ENCODE peak calls at places on chromosomes 5 and 9, in ten cellular contexts. One of them, this sample, is unnamed.
A peak's percentile ranks its signal among the peaks of the same experiment; 100 is the strongest.

GRCh38 chr9:91071185-91071990 is 269.8 kb downstream of the SYK start:
- DNase-seq in Peyer's patch: no peak
- DNase-seq in WTC11: no peak
- DNase-seq in epithelial cell of esophagus: peak; percentile 95
- DNase-seq in lower leg skin: no peak
- DNase-seq in fibroblast of lung: peak; percentile 94
- DNase-seq in retinal pigment epithelial cell: no peak
- DNase-seq in nephron progenitor cell: no peak
- DNase-seq in Panc1: no peak
- DNase-seq in cardiac fibroblast: peak; percentile 91
- DNase-seq in this sample: no peak

GRCh38 chr5:172801184-172801671 is 30.2 kb upstream of the DUSP1 start:
- DNase-seq in Peyer's patch: no peak
- DNase-seq in WTC11: no peak
- DNase-seq in epithelial cell of esophagus: peak; percentile 97
- DNase-seq in lower leg skin: no peak
- DNase-seq in fibroblast of lung: peak; percentile 91
- DNase-seq in retinal pigment epithelial cell: no peak
- DNase-seq in nephron progenitor cell: no peak
- DNase-seq in Panc1: peak; percentile 70
- DNase-seq in cardiac fibroblast: peak; percentile 98
- DNase-seq in this sample: no peak

GRCh38 chr9:100129772-100130171 is 30.7 kb downstream of the INVS start:
- DNase-seq in Peyer's patch: no peak
- DNase-seq in WTC11: no peak
- DNase-seq in epithelial cell of esophagus: no peak
- DNase-seq in lower leg skin: no peak
- DNase-seq in fibroblast of lung: no peak
- DNase-seq in retinal pigment epithelial cell: no peak
- DNase-seq in nephron progenitor cell: no peak
- DNase-seq in Panc1: no peak
- DNase-seq in cardiac fibroblast: no peak
- DNase-seq in this sample: no peak

GRCh38 chr9:27460225-27461023 is 63.7 kb upstream of the IFNK start:
- DNase-seq in Peyer's patch: peak; percentile 60
- DNase-seq in WTC11: no peak
- DNase-seq in epithelial cell of esophagus: peak; percentile 75
- DNase-seq in lower leg skin: no peak
- DNase-seq in fibroblast of lung: no peak
- DNase-seq in retinal pigment epithelial cell: no peak
- DNase-seq in nephron progenitor cell: no peak
- DNase-seq in Panc1: no peak
- DNase-seq in cardiac fibroblast: peak; percentile 22
- DNase-seq in this sample: no peak

GRCh38 chr5:176739461-176740051 is 70.8 kb upstream of the UNC5A start:
- DNase-seq in Peyer's patch: no peak
- DNase-seq in WTC11: no peak
- DNase-seq in epithelial cell of esophagus: no peak
- DNase-seq in lower leg skin: no peak
- DNase-seq in fibroblast of lung: no peak
- DNase-seq in retinal pigment epithelial cell: no peak
- DNase-seq in nephron progenitor cell: no peak
- DNase-seq in Panc1: no peak
- DNase-seq in cardiac fibroblast: no peak
- DNase-seq in this sample: no peak

GRCh38 chr5:172881691-172882370 is 47.8 kb downstream of the ERGIC1 start:
- DNase-seq in Peyer's patch: no peak
- DNase-seq in WTC11: no peak
- DNase-seq in epithelial cell of esophagus: no peak
- DNase-seq in lower leg skin: no peak
- DNase-seq in fibroblast of lung: peak; percentile 64
- DNase-seq in retinal pigment epithelial cell: peak; percentile 75
- DNase-seq in nephron progenitor cell: no peak
- DNase-seq in Panc1: no peak
- DNase-seq in cardiac fibroblast: peak; percentile 82
- DNase-seq in this sample: no peak

GRCh38 chr5:55278778-55279177 is 28.7 kb downstream of the DHX29 start:
- DNase-seq in Peyer's patch: no peak
- DNase-seq in WTC11: no peak
- DNase-seq in epithelial cell of esophagus: peak; percentile 23
- DNase-seq in lower leg skin: no peak
- DNase-seq in fibroblast of lung: no peak
- DNase-seq in retinal pigment epithelial cell: peak; percentile 92
- DNase-seq in nephron progenitor cell: no peak
- DNase-seq in Panc1: no peak
- DNase-seq in cardiac fibroblast: peak; percentile 46
- DNase-seq in this sample: no peak

GRCh38 chr9:112348257-112348992 is 15.0 kb upstream of the PTBP3 start:
- DNase-seq in Peyer's patch: peak; percentile 71
- DNase-seq in WTC11: peak; percentile 79
- DNase-seq in epithelial cell of esophagus: peak; percentile 59
- DNase-seq in lower leg skin: peak; percentile 64
- DNase-seq in fibroblast of lung: peak; percentile 77
- DNase-seq in retinal pigment epithelial cell: no peak
- DNase-seq in nephron progenitor cell: peak; percentile 29
- DNase-seq in Panc1: no peak
- DNase-seq in cardiac fibroblast: peak; percentile 88
- DNase-seq in this sample: no peak

GRCh38 chr5:178642351-178642909 is 15.6 kb upstream of the CLK4 start:
- DNase-seq in Peyer's patch: no peak
- DNase-seq in WTC11: no peak
- DNase-seq in epithelial cell of esophagus: peak; percentile 95
- DNase-seq in lower leg skin: peak; percentile 23
- DNase-seq in fibroblast of lung: peak; percentile 68
- DNase-seq in retinal pigment epithelial cell: no peak
- DNase-seq in nephron progenitor cell: no peak
- DNase-seq in Panc1: no peak
- DNase-seq in cardiac fibroblast: peak; percentile 96
- DNase-seq in this sample: no peak

GRCh38 chr9:112705773-112706427 is 12.0 kb downstream of the INIP start:
- DNase-seq in Peyer's patch: no peak
- DNase-seq in WTC11: peak; percentile 32
- DNase-seq in epithelial cell of esophagus: peak; percentile 54
- DNase-seq in lower leg skin: no peak
- DNase-seq in fibroblast of lung: peak; percentile 64
- DNase-seq in retinal pigment epithelial cell: no peak
- DNase-seq in nephron progenitor cell: peak; percentile 8
- DNase-seq in Panc1: no peak
- DNase-seq in cardiac fibroblast: peak; percentile 26
- DNase-seq in this sample: no peak

GRCh38 chr9:37329576-37329975 is 92.9 kb upstream of the GRHPR start:
- DNase-seq in Peyer's patch: no peak
- DNase-seq in WTC11: no peak
- DNase-seq in epithelial cell of esophagus: peak; percentile 41
- DNase-seq in lower leg skin: no peak
- DNase-seq in fibroblast of lung: peak; percentile 69
- DNase-seq in retinal pigment epithelial cell: no peak
- DNase-seq in nephron progenitor cell: no peak
- DNase-seq in Panc1: peak; percentile 20
- DNase-seq in cardiac fibroblast: peak; percentile 69
- DNase-seq in this sample: no peak

GRCh38 chr9:106717686-106718085 is 145.3 kb upstream of the ZNF462 start:
- DNase-seq in Peyer's patch: no peak
- DNase-seq in WTC11: no peak
- DNase-seq in epithelial cell of esophagus: peak; percentile 85
- DNase-seq in lower leg skin: no peak
- DNase-seq in fibroblast of lung: peak; percentile 84
- DNase-seq in retinal pigment epithelial cell: peak; percentile 72
- DNase-seq in nephron progenitor cell: no peak
- DNase-seq in Panc1: no peak
- DNase-seq in cardiac fibroblast: peak; percentile 87
- DNase-seq in this sample: no peak

GRCh38 chr5:67287795-67288194 is 91.2 kb upstream of the CD180 start:
- DNase-seq in Peyer's patch: no peak
- DNase-seq in WTC11: no peak
- DNase-seq in epithelial cell of esophagus: peak; percentile 31
- DNase-seq in lower leg skin: no peak
- DNase-seq in fibroblast of lung: peak; percentile 75
- DNase-seq in retinal pigment epithelial cell: no peak
- DNase-seq in nephron progenitor cell: no peak
- DNase-seq in Panc1: no peak
- DNase-seq in cardiac fibroblast: peak; percentile 47
- DNase-seq in this sample: no peak

GRCh38 chr9:82673201-82673600 is 389.7 kb downstream of the RASEF start:
- DNase-seq in Peyer's patch: no peak
- DNase-seq in WTC11: no peak
- DNase-seq in epithelial cell of esophagus: peak; percentile 71
- DNase-seq in lower leg skin: no peak
- DNase-seq in fibroblast of lung: no peak
- DNase-seq in retinal pigment epithelial cell: no peak
- DNase-seq in nephron progenitor cell: no peak
- DNase-seq in Panc1: no peak
- DNase-seq in cardiac fibroblast: no peak
- DNase-seq in this sample: no peak

GRCh38 chr9:79408200-79408599 is 163.6 kb upstream of the TLE4 start:
- DNase-seq in Peyer's patch: no peak
- DNase-seq in WTC11: no peak
- DNase-seq in epithelial cell of esophagus: no peak
- DNase-seq in lower leg skin: no peak
- DNase-seq in fibroblast of lung: no peak
- DNase-seq in retinal pigment epithelial cell: no peak
- DNase-seq in nephron progenitor cell: no peak
- DNase-seq in Panc1: no peak
- DNase-seq in cardiac fibroblast: no peak
- DNase-seq in this sample: no peak
- TF ChIP-seq CTCF in Peyer's patch: no peak
- TF ChIP-seq CTCF in WTC11: no peak
- TF ChIP-seq CTCF in epithelial cell of esophagus: no peak
- TF ChIP-seq CTCF in lower leg skin: no peak
- TF ChIP-seq CTCF in fibroblast of lung: no peak
- TF ChIP-seq CTCF in retinal pigment epithelial cell: peak; percentile 17
- TF ChIP-seq CTCF in nephron progenitor cell: no peak
- TF ChIP-seq CTCF in Panc1: no peak
- TF ChIP-seq CTCF in cardiac fibroblast: no peak
- TF ChIP-seq CTCF in this sample: no peak

DNA sequence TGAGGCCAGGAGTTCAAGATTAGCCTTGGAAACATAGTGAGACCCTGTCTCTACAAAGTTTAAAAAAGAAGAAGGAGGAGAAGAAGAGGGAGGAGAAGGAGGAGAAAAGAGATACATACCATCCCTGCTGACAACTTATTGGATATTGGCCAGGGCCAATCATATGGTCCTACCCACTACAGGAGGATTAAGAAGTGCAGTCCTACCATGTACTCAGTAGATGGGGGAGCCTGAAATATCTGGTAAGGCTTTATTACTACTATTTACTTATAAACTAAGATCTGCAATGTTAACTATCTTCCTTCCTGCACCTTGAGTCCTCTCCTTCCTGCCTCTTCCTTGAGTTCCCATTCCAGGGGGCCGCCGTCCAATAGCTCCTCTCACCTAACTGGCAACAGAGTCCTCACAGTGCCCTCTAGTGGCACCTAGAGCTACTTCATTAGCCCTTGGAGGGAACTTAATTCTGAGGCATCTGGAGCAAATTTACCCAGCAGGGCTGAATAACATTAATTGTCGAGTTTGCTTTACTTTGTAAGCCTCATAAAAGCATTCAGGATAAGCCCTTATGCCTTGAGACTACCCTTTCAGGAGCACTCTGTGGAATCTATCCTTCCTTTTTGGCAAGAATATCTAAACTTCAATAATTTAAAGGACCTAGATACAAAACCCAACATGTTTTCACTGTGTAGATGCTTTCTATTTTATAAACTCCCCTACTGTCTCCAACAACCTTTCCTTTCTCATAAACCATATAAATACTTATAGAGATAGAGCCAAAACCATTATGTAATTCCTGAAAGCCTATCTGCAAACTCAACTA is 39.1 kb upstream of the RANBP6 start:
- DNase-seq in Peyer's patch: peak; percentile 50
- DNase-seq in WTC11: peak; percentile 82
- DNase-seq in epithelial cell of esophagus: peak; percentile 79
- DNase-seq in lower leg skin: peak; percentile 28
- DNase-seq in fibroblast of lung: peak; percentile 73
- DNase-seq in retinal pigment epithelial cell: no peak
- DNase-seq in nephron progenitor cell: peak; percentile 75
- DNase-seq in Panc1: peak; percentile 24
- DNase-seq in cardiac fibroblast: peak; percentile 85
- DNase-seq in this sample: no peak
- TF ChIP-seq CTCF in Peyer's patch: peak; percentile 74
- TF ChIP-seq CTCF in WTC11: peak; percentile 65
- TF ChIP-seq CTCF in epithelial cell of esophagus: peak; percentile 83
- TF ChIP-seq CTCF in lower leg skin: no peak
- TF ChIP-seq CTCF in fibroblast of lung: peak; percentile 79
- TF ChIP-seq CTCF in retinal pigment epithelial cell: peak; percentile 79
- TF ChIP-seq CTCF in nephron progenitor cell: peak; percentile 76
- TF ChIP-seq CTCF in Panc1: peak; percentile 58
- TF ChIP-seq CTCF in cardiac fibroblast: peak; percentile 76
- TF ChIP-seq CTCF in this sample: peak; percentile 84

GRCh38 chr5:96595300-96596090 is 66.7 kb upstream of the CAST start:
- DNase-seq in Peyer's patch: no peak
- DNase-seq in WTC11: peak; percentile 13
- DNase-seq in epithelial cell of esophagus: peak; percentile 37
- DNase-seq in lower leg skin: no peak
- DNase-seq in fibroblast of lung: no peak
- DNase-seq in retinal pigment epithelial cell: no peak
- DNase-seq in nephron progenitor cell: no peak
- DNase-seq in Panc1: no peak
- DNase-seq in cardiac fibroblast: peak; percentile 54
- DNase-seq in this sample: no peak
- TF ChIP-seq CTCF in Peyer's patch: peak; percentile 35
- TF ChIP-seq CTCF in WTC11: peak; percentile 78
- TF ChIP-seq CTCF in epithelial cell of esophagus: peak; percentile 41
- TF ChIP-seq CTCF in lower leg skin: no peak
- TF ChIP-seq CTCF in fibroblast of lung: peak; percentile 23
- TF ChIP-seq CTCF in retinal pigment epithelial cell: peak; percentile 54
- TF ChIP-seq CTCF in nephron progenitor cell: peak; percentile 25
- TF ChIP-seq CTCF in Panc1: peak; percentile 53
- TF ChIP-seq CTCF in cardiac fibroblast: peak; percentile 49
- TF ChIP-seq CTCF in this sample: peak; percentile 69

GRCh38 chr9:87816041-87816440 is 66.6 kb upstream of the SPATA31E1 start:
- DNase-seq in Peyer's patch: no peak
- DNase-seq in WTC11: no peak
- DNase-seq in epithelial cell of esophagus: peak; percentile 29
- DNase-seq in lower leg skin: no peak
- DNase-seq in fibroblast of lung: peak; percentile 51
- DNase-seq in retinal pigment epithelial cell: no peak
- DNase-seq in nephron progenitor cell: no peak
- DNase-seq in Panc1: no peak
- DNase-seq in cardiac fibroblast: peak; percentile 43
- DNase-seq in this sample: no peak

GRCh38 chr9:87812375-87813118 is 70.1 kb upstream of the SPATA31E1 start:
- DNase-seq in Peyer's patch: no peak
- DNase-seq in WTC11: peak; percentile 49
- DNase-seq in epithelial cell of esophagus: peak; percentile 62
- DNase-seq in lower leg skin: no peak
- DNase-seq in fibroblast of lung: peak; percentile 49
- DNase-seq in retinal pigment epithelial cell: no peak
- DNase-seq in nephron progenitor cell: no peak
- DNase-seq in Panc1: no peak
- DNase-seq in cardiac fibroblast: peak; percentile 77
- DNase-seq in this sample: no peak

GRCh38 chr9:87810008-87810407 is 72.7 kb upstream of the SPATA31E1 start:
- DNase-seq in Peyer's patch: no peak
- DNase-seq in WTC11: no peak
- DNase-seq in epithelial cell of esophagus: no peak
- DNase-seq in lower leg skin: no peak
- DNase-seq in fibroblast of lung: no peak
- DNase-seq in retinal pigment epithelial cell: no peak
- DNase-seq in nephron progenitor cell: no peak
- DNase-seq in Panc1: no peak
- DNase-seq in cardiac fibroblast: no peak
- DNase-seq in this sample: no peak

GRCh38 chr9:87810691-87811178 is 71.9 kb upstream of the SPATA31E1 start:
- DNase-seq in Peyer's patch: no peak
- DNase-seq in WTC11: no peak
- DNase-seq in epithelial cell of esophagus: no peak
- DNase-seq in lower leg skin: no peak
- DNase-seq in fibroblast of lung: no peak
- DNase-seq in retinal pigment epithelial cell: no peak
- DNase-seq in nephron progenitor cell: no peak
- DNase-seq in Panc1: no peak
- DNase-seq in cardiac fibroblast: no peak
- DNase-seq in this sample: no peak

GRCh38 chr9:87813119-87813463 is 69.6 kb upstream of the SPATA31E1 start:
- DNase-seq in Peyer's patch: no peak
- DNase-seq in WTC11: no peak
- DNase-seq in epithelial cell of esophagus: no peak
- DNase-seq in lower leg skin: no peak
- DNase-seq in fibroblast of lung: no peak
- DNase-seq in retinal pigment epithelial cell: no peak
- DNase-seq in nephron progenitor cell: no peak
- DNase-seq in Panc1: no peak
- DNase-seq in cardiac fibroblast: no peak
- DNase-seq in this sample: no peak
- TF ChIP-seq CTCF in Peyer's patch: no peak
- TF ChIP-seq CTCF in WTC11: no peak
- TF ChIP-seq CTCF in epithelial cell of esophagus: no peak
- TF ChIP-seq CTCF in lower leg skin: no peak
- TF ChIP-seq CTCF in fibroblast of lung: no peak
- TF ChIP-seq CTCF in retinal pigment epithelial cell: no peak
- TF ChIP-seq CTCF in nephron progenitor cell: peak; percentile 5
- TF ChIP-seq CTCF in Panc1: peak; percentile 38
- TF ChIP-seq CTCF in cardiac fibroblast: no peak
- TF ChIP-seq CTCF in this sample: peak; percentile 30

This sample was measured in chondrocyte.